ENCODE peak calls at places on chromosome 5, in seven cellular contexts. Z is stimulated activated CD4-positive, alpha-beta T cell treated with anti-CD3 and anti-CD28 coated beads, Interleukin-2, amount 100 ng/mL, for 48 hours; B is Jurkat, Clone E6-1; V is adipocyte; U is putamen; C is activated T-helper 1 cell treated with anti-CD3 and anti-CD28 coated beads, Interleukin-12 subunit alpha, Interleukin-12 subunit beta, Interleukin-2, Interleukin-4 antibody, amounts not matched to agents 30 ng/mL and 10 ng/mL and 1 ng/mL, durations not matched to agents 14 hours and 24 hours and 36 hours; D is GM13976. E is an unnamed sample.

GRCh38 chr5:94807985-94808384 is 189.5 kb downstream of the SLF1 start:
- DNase-seq in Z (no peak), B (no peak), V (no peak), U (no peak), C (no peak), D (no peak), E (no peak)

GRCh38 chr5:172076783-172077244 is 70.4 kb upstream of the FBXW11 start:
- DNase-seq in Z (no peak), B (no peak), V (peak; percentile 70), U (no peak), C (no peak), D (no peak), E (no peak)

GRCh38 chr5:54438601-54439399 is 16.7 kb upstream of the HSPB3 start:
- DNase-seq in Z (no peak), B (no peak), V (no peak), U (no peak), C (no peak), D (no peak), E (no peak)

GRCh38 chr5:132496631-132497487 is 6.3 kb upstream of the IRF1 start:
- DNase-seq in Z (no peak), B (no peak), V (peak; percentile 93), U (peak; percentile 65), C (peak; percentile 73), D (peak; percentile 89), E (peak; percentile 70)

GRCh38 chr5:133220851-133221674 is 169.2 kb downstream of the HSPA4 start:
- DNase-seq in Z (no peak), B (no peak), V (no peak), U (no peak), C (no peak), D (peak; percentile 15), E (no peak)

GRCh38 chr5:154464435-154464834 is 13.6 kb downstream of the HAND1 start:
- DNase-seq in Z (no peak), B (no peak), V (no peak), U (no peak), C (no peak), D (no peak), E (no peak)

GRCh38 chr5:66717455-66718373 is 121.5 kb downstream of the MAST4 start:
- DNase-seq in Z (no peak), B (no peak), V (no peak), U (no peak), C (no peak), D (no peak), E (no peak)

GRCh38 chr5:132053483-132053882 is 7.0 kb upstream of the IL3 start:
- DNase-seq in Z (no peak), B (no peak), V (no peak), U (no peak), C (no peak), D (no peak), E (no peak)

GRCh38 chr5:26945881-26946280 is 92.5 kb downstream of the CDH9 start:
- DNase-seq in Z (no peak), B (no peak), V (peak; percentile 6), U (no peak), C (no peak), D (no peak), E (no peak)

GRCh38 chr5:65546141-65546540 is 16.8 kb downstream of the CENPK start:
- DNase-seq in Z (no peak), B (no peak), V (no peak), U (no peak), C (no peak), D (no peak), E (no peak)

GRCh38 chr5:75551471-75551870 is 39.8 kb downstream of the POLK start:
- DNase-seq in Z (no peak), B (no peak), V (no peak), U (no peak), C (no peak), D (no peak), E (no peak)

GRCh38 chr5:59709833-59710232 is 183.7 kb downstream of the PDE4D start:
- DNase-seq in Z (no peak), B (no peak), V (peak; percentile 47), U (no peak), C (no peak), D (no peak), E (no peak)

GRCh38 chr5:179495906-179496455 is 54.4 kb upstream of the RUFY1 start:
- DNase-seq in Z (no peak), B (no peak), V (no peak), U (no peak), C (no peak), D (no peak), E (no peak)

GRCh38 chr5:98587166-98587565 is 186.3 kb upstream of the RGMB start:
- DNase-seq in Z (no peak), B (no peak), V (no peak), U (no peak), C (no peak), D (no peak), E (no peak)

GRCh38 chr5:110031402-110032140 is 341.8 kb downstream of the MAN2A1 start:
- DNase-seq in Z (no peak), B (peak; percentile 32), V (no peak), U (no peak), C (no peak), D (no peak), E (no peak)

GRCh38 chr5:63825984-63826383 is 136.3 kb downstream of the HTR1A start:
- DNase-seq in Z (no peak), B (no peak), V (no peak), U (no peak), C (no peak), D (no peak), E (no peak)

GRCh38 chr5:28234356-28234968 is 1196.1 kb upstream of the CDH9 start:
- DNase-seq in Z (no peak), B (no peak), V (no peak), U (no peak), C (no peak), D (no peak), E (no peak)

GRCh38 chr5:58261605-58262004 is 198.3 kb downstream of the PLK2 start:
- DNase-seq in Z (no peak), B (no peak), V (peak; percentile 25), U (no peak), C (no peak), D (no peak), E (no peak)

GRCh38 chr5:15702102-15702501 is 202.1 kb downstream of the FBXL7 start:
- DNase-seq in Z (no peak), B (no peak), V (peak; percentile 34), U (no peak), C (no peak), D (no peak), E (no peak)

GRCh38 chr5:124986667-124987066 is 240.2 kb upstream of the ZNF608 start:
- DNase-seq in Z (no peak), B (no peak), V (no peak), U (no peak), C (no peak), D (no peak), E (no peak)

GRCh38 chr5:158435161-158435616 is 576.2 kb upstream of the CLINT1 start:
- DNase-seq in Z (peak; percentile 2), B (peak; percentile 91), V (no peak), U (no peak), C (peak; percentile 17), D (no peak), E (peak; percentile 36)

GRCh38 chr5:125595095-125595494 is 828.1 kb upstream of the GRAMD2B start:
- DNase-seq in Z (no peak), B (no peak), V (peak; percentile 71), U (peak; percentile 66), C (no peak), D (no peak), E (no peak)

GRCh38 chr5:142096382-142096781 is 12.2 kb upstream of the NDFIP1 start:
- DNase-seq in Z (no peak), B (no peak), V (no peak), U (no peak), C (no peak), D (no peak), E (no peak)

GRCh38 chr5:54571462-54571861 is 53.9 kb downstream of the SNX18 start:
- DNase-seq in Z (no peak), B (no peak), V (no peak), U (no peak), C (no peak), D (no peak), E (no peak)

GRCh38 chr5:120655828-120656435 is 191.8 kb downstream of the PRR16 start:
- DNase-seq in Z (no peak), B (no peak), V (peak; percentile 46), U (no peak), C (no peak), D (no peak), E (no peak)

GRCh38 chr5:139903805-139904565 is 108.4 kb downstream of the PSD2 start:
- DNase-seq in Z (no peak), B (no peak), V (peak; percentile 54), U (peak; percentile 48), C (no peak), D (peak; percentile 78), E (no peak)

GRCh38 chr5:172727551-172727950 is 43.4 kb downstream of the DUSP1 start:
- DNase-seq in Z (no peak), B (no peak), V (no peak), U (no peak), C (no peak), D (no peak), E (no peak)

GRCh38 chr5:138330813-138331448 is 673 bp downstream of the CDC25C start:
- DNase-seq in Z (peak; percentile 10), B (no peak), V (no peak), U (no peak), C (no peak), D (no peak), E (no peak)

GRCh38 chr5:51225671-51226419 is 157.4 kb upstream of the ISL1 start:
- DNase-seq in Z (no peak), B (no peak), V (no peak), U (no peak), C (no peak), D (no peak), E (no peak)

GRCh38 chr5:160774646-160775313 is 77.2 kb downstream of the ATP10B start:
- DNase-seq in Z (no peak), B (no peak), V (no peak), U (peak; percentile 83), C (no peak), D (no peak), E (no peak)

GRCh38 chr5:139273322-139273571 is 20.3 kb upstream of the MATR3 start:
- DNase-seq in Z (no peak), B (no peak), V (no peak), U (no peak), C (no peak), D (peak; percentile 55), E (no peak)

GRCh38 chr5:14143843-14144585 is 872 bp downstream of the TRIO start:
- DNase-seq in Z (no peak), B (no peak), V (peak; percentile 70), U (peak; percentile 16), C (peak; percentile 15), D (peak; percentile 60), E (no peak)